ENCODE peak calls at places on chromosomes 3 and 15, in ten cellular contexts. One of them, this sample, is unnamed.

GRCh38 chr3:59248976-59249375 is 199.2 kb upstream of the CFAP20DC start:
- DNase-seq in fibroblast of pulmonary artery: no peak
- DNase-seq in DND-41: no peak
- DNase-seq in ovary: no peak
- DNase-seq in tibial artery: no peak
- DNase-seq in neural progenitor cell: peak
- DNase-seq in IMR-90: no peak
- DNase-seq in AG09309: no peak
- DNase-seq in adrenal gland: no peak
- DNase-seq in GM06990: no peak
- DNase-seq in this sample: no peak

GRCh38 chr3:32315441-32315840 is 76.2 kb upstream of the CMTM7 start:
- DNase-seq in tibial artery: no peak
- DNase-seq in adrenal gland: peak
- DNase-seq in GM06990: no peak
- DNase-seq in neural progenitor cell: no peak
- DNase-seq in AG09309: no peak
- DNase-seq in fibroblast of pulmonary artery: no peak
- DNase-seq in ovary: no peak
- DNase-seq in DND-41: no peak
- DNase-seq in IMR-90: no peak
- DNase-seq in this sample: no peak

GRCh38 chr3:109643590-109643989 is 306.2 kb upstream of the DPPA4 start:
- DNase-seq in AG09309: no peak
- DNase-seq in tibial artery: no peak
- DNase-seq in ovary: no peak
- DNase-seq in IMR-90: peak
- DNase-seq in neural progenitor cell: no peak
- DNase-seq in DND-41: no peak
- DNase-seq in GM06990: no peak
- DNase-seq in adrenal gland: peak
- DNase-seq in fibroblast of pulmonary artery: peak
- DNase-seq in this sample: peak

GRCh38 chr3:194986208-194987043 is 284.5 kb downstream of the XXYLT1 start:
- DNase-seq in AG09309: no peak
- DNase-seq in neural progenitor cell: no peak
- DNase-seq in DND-41: no peak
- DNase-seq in adrenal gland: no peak
- DNase-seq in fibroblast of pulmonary artery: no peak
- DNase-seq in tibial artery: no peak
- DNase-seq in IMR-90: no peak
- DNase-seq in ovary: no peak
- DNase-seq in GM06990: no peak
- DNase-seq in this sample: no peak

GRCh38 chr3:126394179-126394976 is at the start of gene CFAP100:
- DNase-seq in DND-41: no peak
- DNase-seq in AG09309: no peak
- DNase-seq in adrenal gland: peak
- DNase-seq in IMR-90: peak
- DNase-seq in tibial artery: peak
- DNase-seq in fibroblast of pulmonary artery: peak
- DNase-seq in neural progenitor cell: peak
- DNase-seq in ovary: peak
- DNase-seq in GM06990: no peak
- DNase-seq in this sample: peak

GRCh38 chr3:158792709-158793108 is 9.1 kb upstream of the MFSD1 start:
- DNase-seq in AG09309: peak
- DNase-seq in GM06990: no peak
- DNase-seq in adrenal gland: no peak
- DNase-seq in fibroblast of pulmonary artery: peak
- DNase-seq in ovary: no peak
- DNase-seq in DND-41: no peak
- DNase-seq in tibial artery: no peak
- DNase-seq in neural progenitor cell: no peak
- DNase-seq in IMR-90: peak
- DNase-seq in this sample: peak

GRCh38 chr3:140505876-140506275 is 172.0 kb upstream of the TRIM42 start:
- DNase-seq in ovary: no peak
- DNase-seq in fibroblast of pulmonary artery: no peak
- DNase-seq in neural progenitor cell: no peak
- DNase-seq in GM06990: no peak
- DNase-seq in DND-41: no peak
- DNase-seq in adrenal gland: no peak
- DNase-seq in tibial artery: no peak
- DNase-seq in AG09309: no peak
- DNase-seq in IMR-90: no peak
- DNase-seq in this sample: no peak

GRCh38 chr15:57732526-57733331 is 26.2 kb downstream of the POLR2M start:
- DNase-seq in GM06990: no peak
- DNase-seq in adrenal gland: peak
- DNase-seq in DND-41: peak
- DNase-seq in IMR-90: peak
- DNase-seq in fibroblast of pulmonary artery: peak
- DNase-seq in AG09309: no peak
- DNase-seq in ovary: peak
- DNase-seq in neural progenitor cell: peak
- DNase-seq in tibial artery: no peak
- DNase-seq in this sample: peak

GRCh38 chr15:82047493-82048446 is 2.0 kb upstream of the MEX3B start:
- DNase-seq in ovary: no peak
- DNase-seq in fibroblast of pulmonary artery: peak
- DNase-seq in tibial artery: no peak
- DNase-seq in adrenal gland: no peak
- DNase-seq in DND-41: no peak
- DNase-seq in IMR-90: peak
- DNase-seq in neural progenitor cell: peak
- DNase-seq in GM06990: no peak
- DNase-seq in AG09309: no peak
- DNase-seq in this sample: peak

GRCh38 chr3:163753033-163753432 is 1325.3 kb downstream of the SI start:
- DNase-seq in neural progenitor cell: peak
- DNase-seq in adrenal gland: no peak
- DNase-seq in AG09309: no peak
- DNase-seq in ovary: no peak
- DNase-seq in tibial artery: no peak
- DNase-seq in DND-41: peak
- DNase-seq in GM06990: no peak
- DNase-seq in IMR-90: no peak
- DNase-seq in fibroblast of pulmonary artery: no peak
- DNase-seq in this sample: no peak

GRCh38 chr3:4729061-4729973 is 236.2 kb downstream of the ITPR1 start:
- DNase-seq in DND-41: no peak
- DNase-seq in tibial artery: no peak
- DNase-seq in IMR-90: no peak
- DNase-seq in fibroblast of pulmonary artery: no peak
- DNase-seq in ovary: no peak
- DNase-seq in AG09309: no peak
- DNase-seq in adrenal gland: no peak
- DNase-seq in GM06990: no peak
- DNase-seq in neural progenitor cell: no peak
- DNase-seq in this sample: no peak

GRCh38 chr15:90885432-90886290 is 1.4 kb downstream of the FES start:
- DNase-seq in GM06990: peak
- DNase-seq in DND-41: peak
- DNase-seq in fibroblast of pulmonary artery: peak
- DNase-seq in ovary: peak
- DNase-seq in AG09309: no peak
- DNase-seq in neural progenitor cell: peak
- DNase-seq in adrenal gland: peak
- DNase-seq in IMR-90: peak
- DNase-seq in tibial artery: peak
- DNase-seq in this sample: peak

GRCh38 chr3:49529567-49529966 is 24.7 kb upstream of the BSN start:
- DNase-seq in fibroblast of pulmonary artery: no peak
- DNase-seq in neural progenitor cell: no peak
- DNase-seq in tibial artery: no peak
- DNase-seq in adrenal gland: no peak
- DNase-seq in IMR-90: no peak
- DNase-seq in ovary: no peak
- DNase-seq in AG09309: no peak
- DNase-seq in DND-41: no peak
- DNase-seq in GM06990: no peak
- DNase-seq in this sample: no peak

GRCh38 chr3:16828815-16829214 is 55.9 kb upstream of the PLCL2 start:
- DNase-seq in AG09309: peak
- DNase-seq in neural progenitor cell: peak
- DNase-seq in tibial artery: no peak
- DNase-seq in DND-41: no peak
- DNase-seq in adrenal gland: no peak
- DNase-seq in GM06990: no peak
- DNase-seq in fibroblast of pulmonary artery: peak
- DNase-seq in ovary: no peak
- DNase-seq in IMR-90: peak
- DNase-seq in this sample: peak

GRCh38 chr3:56799251-56799882 is 2.4 kb downstream of the ARHGEF3 start:
- DNase-seq in IMR-90: peak
- DNase-seq in ovary: no peak
- DNase-seq in fibroblast of pulmonary artery: peak
- DNase-seq in GM06990: peak
- DNase-seq in tibial artery: no peak
- DNase-seq in AG09309: no peak
- DNase-seq in adrenal gland: peak
- DNase-seq in neural progenitor cell: peak
- DNase-seq in DND-41: peak
- DNase-seq in this sample: peak
- H3K4me3 ChIP-seq in IMR-90: no peak
- H3K4me3 ChIP-seq in ovary: peak
- H3K4me3 ChIP-seq in fibroblast of pulmonary artery: peak
- H3K4me3 ChIP-seq in GM06990: peak
- H3K4me3 ChIP-seq in tibial artery: no peak
- H3K4me3 ChIP-seq in AG09309: no peak
- H3K4me3 ChIP-seq in adrenal gland: peak
- H3K4me3 ChIP-seq in neural progenitor cell: no peak
- H3K4me3 ChIP-seq in DND-41: peak
- H3K4me3 ChIP-seq in this sample: no peak

GRCh38 chr3:36837089-36837488 is 72.7 kb upstream of the DCLK3 start:
- DNase-seq in AG09309: no peak
- DNase-seq in neural progenitor cell: peak
- DNase-seq in adrenal gland: no peak
- DNase-seq in DND-41: no peak
- DNase-seq in IMR-90: no peak
- DNase-seq in ovary: no peak
- DNase-seq in fibroblast of pulmonary artery: no peak
- DNase-seq in tibial artery: no peak
- DNase-seq in GM06990: no peak
- DNase-seq in this sample: no peak
- TF ChIP-seq CTCF in AG09309: no peak
- TF ChIP-seq CTCF in neural progenitor cell: peak
- TF ChIP-seq CTCF in adrenal gland: no peak
- TF ChIP-seq CTCF in DND-41: peak
- TF ChIP-seq CTCF in IMR-90: peak
- TF ChIP-seq CTCF in ovary: no peak
- TF ChIP-seq CTCF in fibroblast of pulmonary artery: peak
- TF ChIP-seq CTCF in tibial artery: no peak
- TF ChIP-seq CTCF in GM06990: peak
- TF ChIP-seq CTCF in this sample: peak

GRCh38 chr3:100389025-100389424 is 11.9 kb downstream of the TOMM70 start:
- DNase-seq in adrenal gland: no peak
- DNase-seq in ovary: no peak
- DNase-seq in neural progenitor cell: no peak
- DNase-seq in AG09309: no peak
- DNase-seq in DND-41: no peak
- DNase-seq in fibroblast of pulmonary artery: no peak
- DNase-seq in IMR-90: no peak
- DNase-seq in tibial artery: no peak
- DNase-seq in GM06990: no peak
- DNase-seq in this sample: no peak
- H3K4me3 ChIP-seq in adrenal gland: no peak
- H3K4me3 ChIP-seq in ovary: no peak
- H3K4me3 ChIP-seq in neural progenitor cell: no peak
- H3K4me3 ChIP-seq in AG09309: no peak
- H3K4me3 ChIP-seq in DND-41: no peak
- H3K4me3 ChIP-seq in fibroblast of pulmonary artery: no peak
- H3K4me3 ChIP-seq in IMR-90: no peak
- H3K4me3 ChIP-seq in tibial artery: no peak
- H3K4me3 ChIP-seq in GM06990: no peak
- H3K4me3 ChIP-seq in this sample: no peak

DNA sequence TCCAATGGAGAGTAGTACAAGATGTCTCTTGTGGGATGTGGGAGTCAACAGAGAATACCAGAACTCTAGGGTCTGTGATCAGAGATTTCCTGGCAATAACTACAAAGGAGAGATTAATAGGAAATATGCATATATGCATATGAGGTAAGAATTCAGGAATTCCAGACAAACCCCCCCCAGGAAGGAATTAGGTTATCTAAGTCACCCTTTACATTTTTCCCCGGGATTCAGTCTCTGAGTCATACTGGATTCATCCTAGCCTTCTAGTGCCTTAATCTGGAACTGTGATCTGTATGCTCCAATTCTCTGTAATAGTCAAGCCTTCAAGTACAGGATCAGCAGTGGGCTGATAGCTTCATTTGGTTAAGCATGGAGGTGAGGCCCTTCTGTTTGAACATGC is 49.4 kb downstream of the GTF2E1 start:
- DNase-seq in DND-41: no peak
- DNase-seq in IMR-90: peak
- DNase-seq in tibial artery: no peak
- DNase-seq in neural progenitor cell: no peak
- DNase-seq in adrenal gland: no peak
- DNase-seq in GM06990: no peak
- DNase-seq in fibroblast of pulmonary artery: peak
- DNase-seq in ovary: no peak
- DNase-seq in AG09309: no peak
- DNase-seq in this sample: peak
- TF ChIP-seq CTCF in DND-41: no peak
- TF ChIP-seq CTCF in IMR-90: peak
- TF ChIP-seq CTCF in tibial artery: no peak
- TF ChIP-seq CTCF in neural progenitor cell: no peak
- TF ChIP-seq CTCF in adrenal gland: no peak
- TF ChIP-seq CTCF in GM06990: no peak
- TF ChIP-seq CTCF in fibroblast of pulmonary artery: no peak
- TF ChIP-seq CTCF in ovary: no peak
- TF ChIP-seq CTCF in AG09309: no peak
- TF ChIP-seq CTCF in this sample: no peak